ENCODE peak calls at places on chromosomes 5 and 9, in eight cellular contexts. One of them, this sample, is unnamed.

GRCh38 chr9:130682490-130683121 is 11.0 kb upstream of the EXOSC2 start:
- DNase-seq in EH: peak; percentile 81
- DNase-seq in HL-60: no peak
- DNase-seq in HepG2: peak; percentile 62
- DNase-seq in T follicular helper cell: peak; percentile 30
- DNase-seq in dorsolateral prefrontal cortex: peak; percentile 83
- DNase-seq in GM23248: peak; percentile 92
- DNase-seq in stimulated activated CD4-positive, alpha-beta T cell treated with anti-CD3 and anti-CD28 coated beads, Interleukin-2, amount 100 ng/mL, for 48 hours: peak; percentile 55
- DNase-seq in this sample: peak; percentile 67

GRCh38 chr5:53831496-53831895 is 271.1 kb downstream of the NDUFS4 start:
- DNase-seq in EH: no peak
- DNase-seq in HL-60: no peak
- DNase-seq in HepG2: no peak
- DNase-seq in T follicular helper cell: no peak
- DNase-seq in dorsolateral prefrontal cortex: no peak
- DNase-seq in GM23248: no peak
- DNase-seq in stimulated activated CD4-positive, alpha-beta T cell treated with anti-CD3 and anti-CD28 coated beads, Interleukin-2, amount 100 ng/mL, for 48 hours: no peak
- DNase-seq in this sample: no peak

GRCh38 chr5:73770601-73771025 is 144.6 kb downstream of the ARHGEF28 start:
- DNase-seq in EH: no peak
- DNase-seq in HL-60: no peak
- DNase-seq in HepG2: peak; percentile 77
- DNase-seq in T follicular helper cell: no peak
- DNase-seq in dorsolateral prefrontal cortex: no peak
- DNase-seq in GM23248: no peak
- DNase-seq in stimulated activated CD4-positive, alpha-beta T cell treated with anti-CD3 and anti-CD28 coated beads, Interleukin-2, amount 100 ng/mL, for 48 hours: no peak
- DNase-seq in this sample: peak; percentile 71

GRCh38 chr5:17620627-17621026 is 10.4 kb downstream of the TAF11L12 start:
- DNase-seq in EH: no peak
- DNase-seq in HL-60: no peak
- DNase-seq in HepG2: no peak
- DNase-seq in T follicular helper cell: no peak
- DNase-seq in dorsolateral prefrontal cortex: no peak
- DNase-seq in GM23248: no peak
- DNase-seq in stimulated activated CD4-positive, alpha-beta T cell treated with anti-CD3 and anti-CD28 coated beads, Interleukin-2, amount 100 ng/mL, for 48 hours: no peak
- DNase-seq in this sample: no peak

GRCh38 chr5:33701251-33701650 is 190.5 kb downstream of the ADAMTS12 start:
- DNase-seq in EH: peak; percentile 55
- DNase-seq in HL-60: no peak
- DNase-seq in HepG2: no peak
- DNase-seq in T follicular helper cell: no peak
- DNase-seq in dorsolateral prefrontal cortex: no peak
- DNase-seq in GM23248: peak; percentile 90
- DNase-seq in stimulated activated CD4-positive, alpha-beta T cell treated with anti-CD3 and anti-CD28 coated beads, Interleukin-2, amount 100 ng/mL, for 48 hours: no peak
- DNase-seq in this sample: peak; percentile 61

GRCh38 chr5:102794047-102794446 is 38.9 kb downstream of the PAM start:
- DNase-seq in EH: no peak
- DNase-seq in HL-60: no peak
- DNase-seq in HepG2: no peak
- DNase-seq in T follicular helper cell: no peak
- DNase-seq in dorsolateral prefrontal cortex: no peak
- DNase-seq in GM23248: no peak
- DNase-seq in stimulated activated CD4-positive, alpha-beta T cell treated with anti-CD3 and anti-CD28 coated beads, Interleukin-2, amount 100 ng/mL, for 48 hours: no peak
- DNase-seq in this sample: no peak

GRCh38 chr5:173454381-173454763 is 126.2 kb upstream of the STC2 start:
- DNase-seq in EH: peak; percentile 91
- DNase-seq in HL-60: no peak
- DNase-seq in HepG2: peak; percentile 39
- DNase-seq in T follicular helper cell: no peak
- DNase-seq in dorsolateral prefrontal cortex: no peak
- DNase-seq in GM23248: peak; percentile 83
- DNase-seq in stimulated activated CD4-positive, alpha-beta T cell treated with anti-CD3 and anti-CD28 coated beads, Interleukin-2, amount 100 ng/mL, for 48 hours: no peak
- DNase-seq in this sample: peak; percentile 95

GRCh38 chr5:167916261-167916660 is 375.2 kb upstream of the WWC1 start:
- DNase-seq in EH: peak; percentile 8
- DNase-seq in HL-60: no peak
- DNase-seq in HepG2: no peak
- DNase-seq in T follicular helper cell: no peak
- DNase-seq in dorsolateral prefrontal cortex: no peak
- DNase-seq in GM23248: peak; percentile 38
- DNase-seq in stimulated activated CD4-positive, alpha-beta T cell treated with anti-CD3 and anti-CD28 coated beads, Interleukin-2, amount 100 ng/mL, for 48 hours: no peak
- DNase-seq in this sample: no peak

GRCh38 chr9:76558465-76558864 is 99.5 kb downstream of the GCNT1 start:
- DNase-seq in EH: no peak
- DNase-seq in HL-60: no peak
- DNase-seq in HepG2: no peak
- DNase-seq in T follicular helper cell: no peak
- DNase-seq in dorsolateral prefrontal cortex: no peak
- DNase-seq in GM23248: no peak
- DNase-seq in stimulated activated CD4-positive, alpha-beta T cell treated with anti-CD3 and anti-CD28 coated beads, Interleukin-2, amount 100 ng/mL, for 48 hours: no peak
- DNase-seq in this sample: no peak

This sample was measured in IMR-90.